ENCODE peak calls at places on chromosome 4, in eight cellular contexts. T is tibial nerve, A is Peyer's patch, G is IMR-90, H is gastrocnemius medialis, N is prostate gland, O is esophagus muscularis mucosa, I is A549. P is an unnamed sample.
A peak's percentile ranks its signal among the peaks of the same experiment; 100 is the strongest.

GRCh38 chr4:119693127-119693526 is 64.5 kb upstream of the PDE5A start:
- DNase-seq in A (no peak), G (peak; percentile 55), I (no peak), O (no peak), T (no peak), N (no peak), H (no peak), P (no peak)

GRCh38 chr4:104344342-104344980 is 150.2 kb downstream of the CXXC4 start:
- DNase-seq in A (no peak), O (no peak), I (no peak), H (no peak), T (no peak), G (no peak), N (no peak), P (no peak)

GRCh38 chr4:33255094-33255493 is 2534.9 kb downstream of the PCDH7 start:
- DNase-seq in O (no peak), G (no peak), T (no peak), H (no peak), N (no peak), A (no peak), I (no peak), P (no peak)

GRCh38 chr4:53490161-53490915 is 100.9 kb downstream of the LNX1 start:
- DNase-seq in O (no peak), T (no peak), N (no peak), I (no peak), G (peak; percentile 45), A (no peak), H (no peak), P (no peak)

GRCh38 chr4:42594880-42595279 is 62.0 kb downstream of the ATP8A1 start:
- DNase-seq in O (no peak), A (no peak), G (no peak), I (no peak), H (no peak), N (no peak), T (no peak), P (no peak)

GRCh38 chr4:52566136-52567031 is 92.7 kb downstream of the USP46 start:
- DNase-seq in A (no peak), O (no peak), T (no peak), N (no peak), G (peak; percentile 67), I (no peak), H (no peak), P (no peak)

GRCh38 chr4:118270492-118270891 is 82.3 kb downstream of the PRSS12 start:
- DNase-seq in N (no peak), I (peak; percentile 43), O (no peak), H (no peak), A (no peak), T (peak; percentile 37), G (peak; percentile 66), P (no peak)

GRCh38 chr4:83036991-83037390 is 2.0 kb downstream of the COPS4 start:
- DNase-seq in T (no peak), H (no peak), N (no peak), I (no peak), O (no peak), A (no peak), G (no peak), P (no peak)

GRCh38 chr4:75340561-75340960 is 173.6 kb downstream of the RCHY1 start:
- DNase-seq in T (no peak), I (no peak), O (no peak), G (no peak), A (no peak), N (no peak), H (no peak), P (no peak)

GRCh38 chr4:51932684-51933083 is 87.5 kb downstream of the LRRC66 start:
- DNase-seq in A (no peak), G (no peak), N (no peak), O (no peak), T (no peak), I (no peak), H (no peak), P (no peak)

GRCh38 chr4:185040523-185040922 is 22.2 kb downstream of the HELT start:
- DNase-seq in T (no peak), G (no peak), I (no peak), O (peak; percentile 64), A (no peak), N (no peak), H (no peak), P (no peak)

GRCh38 chr4:89226665-89227572 is 80.7 kb downstream of the GPRIN3 start:
- DNase-seq in A (peak; percentile 63), T (peak; percentile 87), I (peak; percentile 86), O (no peak), N (peak; percentile 87), H (peak; percentile 15), G (peak; percentile 62), P (peak; percentile 70)

GRCh38 chr4:32824321-32824720 is 2104.2 kb downstream of the PCDH7 start:
- DNase-seq in A (no peak), T (no peak), O (no peak), N (no peak), H (no peak), G (no peak), I (no peak), P (no peak)

GRCh38 chr4:101823864-101824263 is 33.3 kb downstream of the BANK1 start:
- DNase-seq in A (no peak), N (no peak), I (no peak), T (no peak), G (no peak), H (no peak), O (no peak), P (no peak)

GRCh38 chr4:122364700-122365404 is 14.0 kb upstream of the ADAD1 start:
- DNase-seq in T (no peak), O (no peak), I (peak; percentile 3), A (no peak), N (no peak), G (no peak), H (no peak), P (no peak)

GRCh38 chr4:113784497-113785254 is 23.1 kb upstream of the CAMK2D start:
- DNase-seq in I (peak; percentile 47), O (no peak), A (no peak), G (peak; percentile 99), T (no peak), H (no peak), N (no peak), P (no peak)

GRCh38 chr4:74117024-74117534 is 18.1 kb upstream of the CXCL2 start:
- DNase-seq in H (no peak), N (peak; percentile 75), T (peak; percentile 68), O (no peak), I (peak; percentile 93), G (peak; percentile 98), A (no peak), P (peak; percentile 60)

GRCh38 chr4:146107587-146107986 is 67.9 kb upstream of the LSM6 start:
- DNase-seq in O (no peak), A (no peak), T (no peak), G (no peak), H (no peak), N (no peak), I (no peak), P (no peak)

GRCh38 chr4:146099585-146099984 is 75.9 kb upstream of the LSM6 start:
- DNase-seq in I (no peak), G (no peak), N (no peak), H (no peak), O (no peak), A (no peak), T (no peak), P (no peak)

GRCh38 chr4:146110847-146111485 is 64.6 kb upstream of the LSM6 start:
- DNase-seq in H (no peak), I (no peak), T (no peak), G (no peak), N (no peak), A (no peak), O (peak; percentile 26), P (no peak)

GRCh38 chr4:146104541-146104940 is 71.0 kb upstream of the LSM6 start:
- DNase-seq in O (peak; percentile 45), H (no peak), N (no peak), A (no peak), I (no peak), T (no peak), G (no peak), P (no peak)

DNA sequence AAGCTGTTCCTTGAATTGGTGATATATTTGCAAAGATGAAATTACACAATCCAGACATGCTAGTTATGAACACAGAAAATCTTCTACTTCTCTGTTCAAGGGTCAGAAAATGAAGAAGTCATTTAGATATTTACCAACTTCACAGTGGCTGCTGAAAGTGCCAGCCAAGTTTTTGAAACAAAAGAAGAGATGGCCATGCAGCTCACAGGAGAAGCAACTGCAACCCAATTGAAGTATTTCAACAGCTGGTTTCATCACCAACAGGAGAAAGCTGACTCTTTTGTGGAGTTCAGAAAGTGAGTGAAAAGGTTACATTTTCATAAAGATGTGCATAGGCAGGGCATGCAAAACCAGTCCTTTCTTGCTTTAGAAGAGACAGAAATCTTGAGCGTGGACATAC is 70.1 kb upstream of the LSM6 start:
- DNase-seq in G (no peak), H (no peak), N (no peak), O (peak; percentile 39), I (no peak), A (no peak), T (no peak), P (no peak)
- H3K4me1 ChIP-seq in G (no peaks in the 10 kb centered on the region), H (no peaks in the 10 kb centered on the region), N (no peaks in the 10 kb centered on the region), O (no peaks in the 10 kb centered on the region), I (no peaks in the 10 kb centered on the region), A (no peaks in the 10 kb centered on the region), T (no peaks in the 10 kb centered on the region), P (no peaks in the 10 kb centered on the region)

GRCh38 chr4:6907658-6908191 is 1.9 kb upstream of the TBC1D14 start:
- DNase-seq in N (peak; percentile 62), G (no peak), O (no peak), I (peak; percentile 32), T (no peak), A (peak; percentile 36), H (no peak), P (no peak)

GRCh38 chr4:6908397-6909112 is 1.1 kb upstream of the TBC1D14 start:
- DNase-seq in H (no peak), N (no peak), O (no peak), I (no peak), T (no peak), G (peak; percentile 50), A (no peak), P (no peak)

GRCh38 chr4:6910340-6910959 is 824 bp downstream of the TBC1D14 start:
- DNase-seq in N (no peak), I (peak; percentile 48), G (no peak), H (no peak), T (no peak), A (no peak), O (no peak), P (no peak)

GRCh38 chr4:6909970-6910339 is 329 bp downstream of the TBC1D14 start:
- DNase-seq in H (no peak), T (no peak), N (no peak), O (no peak), A (peak; percentile 35), G (no peak), I (no peak), P (no peak)

GRCh38 chr4:6909113-6909969 is at the start of gene TBC1D14:
- DNase-seq in G (peak; percentile 81), T (peak; percentile 77), I (peak; percentile 80), H (peak; percentile 85), O (peak; percentile 97), A (peak; percentile 86), N (peak; percentile 84), P (peak; percentile 89)
- TF ChIP-seq POLR2A in G (peak; percentile 90), T (peak; percentile 33), I (peak; percentile 73), H (peak; percentile 87), O (peak; percentile 45), A (peak; percentile 64), N (peak; percentile 35), P (peak; percentile 57)

GRCh38 chr4:173170210-173170778 is 1.7 kb downstream of the GALNT7 start:
- DNase-seq in G (no peak), I (no peak), O (no peak), T (no peak), H (no peak), N (no peak), A (no peak), P (no peak)
- H3K4me1 ChIP-seq in G (peaks cover 2% of the 10 kb centered on the region), I (peaks cover 50% of the 10 kb centered on the region), O (peaks cover 7% of the 10 kb centered on the region), T (no peaks in the 10 kb centered on the region), H (peaks cover 6% of the 10 kb centered on the region), N (no peaks in the 10 kb centered on the region), A (no peaks in the 10 kb centered on the region), P (no peaks in the 10 kb centered on the region)

GRCh38 chr4:879730-880079 is 52.4 kb downstream of the GAK start:
- DNase-seq in G (no peak), I (no peak), H (no peak), A (no peak), T (no peak), N (no peak), O (no peak), P (no peak)
- TF ChIP-seq POLR2A in G (no peak), I (no peak), H (no peak), A (no peak), T (no peak), N (no peak), O (no peak), P (no peak)

P was measured in uterus.